ENCODE peak calls at places on chromosomes 6 and 20, in six cellular contexts. Y, K, U, P, W and X are unnamed samples.
A peak's percentile ranks its signal among the peaks of the same experiment; 100 is the strongest.

GRCh38 chr6:109257494-109257893 is 124.8 kb downstream of the CD164 start:
- DNase-seq in W (no peak), K (no peak), U (no peak), Y (no peak), P (no peak), X (no peak)

GRCh38 chr6:113599444-113599843 is 257.7 kb upstream of the MARCKS start:
- DNase-seq in K (peak; percentile 73), P (no peak), W (no peak), U (no peak), Y (no peak), X (no peak)

GRCh38 chr6:80527552-80528052 is 421.1 kb downstream of the BCKDHB start:
- DNase-seq in U (no peak), Y (no peak), K (no peak), P (no peak), W (peak; percentile 19), X (no peak)

GRCh38 chr20:41173161-41173721 is 35.9 kb downstream of the PLCG1 start:
- DNase-seq in U (peak; percentile 79), Y (peak; percentile 89), K (peak; percentile 31), P (peak; percentile 84), W (peak; percentile 73), X (peak; percentile 81)

GRCh38 chr6:106666290-106667021 is 37.1 kb downstream of the QRSL1 start:
- DNase-seq in P (peak; percentile 72), W (no peak), K (no peak), Y (peak; percentile 1), U (no peak), X (no peak)

GRCh38 chr6:71197770-71198169 is 90.8 kb upstream of the OGFRL1 start:
- DNase-seq in W (no peak), Y (no peak), P (no peak), U (peak; percentile 68), K (peak; percentile 90), X (no peak)

GRCh38 chr6:3328145-3328544 is 69.4 kb downstream of the PSMG4 start:
- DNase-seq in U (no peak), W (no peak), K (peak; percentile 80), P (no peak), Y (no peak), X (peak; percentile 97)

GRCh38 chr6:11919771-11920440 is 92.2 kb upstream of the HIVEP1 start:
- DNase-seq in K (no peak), W (no peak), Y (no peak), P (no peak), U (peak; percentile 29), X (peak; percentile 94)

GRCh38 chr6:106609699-106610098 is 19.6 kb downstream of the RTN4IP1 start:
- DNase-seq in U (peak; percentile 32), Y (peak; percentile 32), P (peak; percentile 67), K (no peak), W (peak; percentile 69), X (no peak)

GRCh38 chr6:2970753-2971419 is 481 bp downstream of the SERPINB6 start:
- DNase-seq in Y (peak; percentile 64), P (peak; percentile 77), W (peak; percentile 67), U (peak; percentile 78), K (peak; percentile 42), X (peak; percentile 77)

GRCh38 chr20:48170625-48171024 is 385.3 kb upstream of the SULF2 start:
- DNase-seq in U (no peak), P (no peak), W (no peak), Y (no peak), K (no peak), X (no peak)

GRCh38 chr20:48238326-48238725 is 453.0 kb upstream of the SULF2 start:
- DNase-seq in Y (no peak), U (peak; percentile 80), W (peak; percentile 49), K (peak; percentile 94), P (no peak), X (no peak)

DNA sequence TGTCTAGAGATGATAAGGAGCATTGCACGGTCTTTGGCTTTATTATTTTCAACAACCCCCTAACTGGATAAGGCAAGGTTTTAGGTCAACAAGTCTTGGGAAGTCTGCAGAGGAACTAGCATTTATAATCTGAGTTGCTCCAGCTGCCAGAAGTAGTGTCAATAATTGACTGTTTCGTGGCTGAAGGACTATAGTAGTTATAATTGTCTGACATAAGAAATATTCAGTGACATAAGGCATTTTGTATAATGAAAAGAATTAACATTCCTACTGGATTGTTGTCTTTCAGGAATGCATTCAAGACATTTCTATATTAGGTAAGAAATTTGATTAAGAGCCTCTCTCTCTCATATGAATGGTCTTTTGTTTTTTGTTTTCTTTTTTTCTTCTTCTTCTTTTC is 136.9 kb upstream of the SGK1 start:
- DNase-seq in W (no peak), U (no peak), Y (no peak), P (no peak), K (peak; percentile 75), X (no peak)
- H3K27ac ChIP-seq in W (no peak overlapping the region), U (no peak overlapping the region), Y (no peak overlapping the region), P (no peak overlapping the region), K (no peak overlapping the region), X (no peak overlapping the region)

DNA sequence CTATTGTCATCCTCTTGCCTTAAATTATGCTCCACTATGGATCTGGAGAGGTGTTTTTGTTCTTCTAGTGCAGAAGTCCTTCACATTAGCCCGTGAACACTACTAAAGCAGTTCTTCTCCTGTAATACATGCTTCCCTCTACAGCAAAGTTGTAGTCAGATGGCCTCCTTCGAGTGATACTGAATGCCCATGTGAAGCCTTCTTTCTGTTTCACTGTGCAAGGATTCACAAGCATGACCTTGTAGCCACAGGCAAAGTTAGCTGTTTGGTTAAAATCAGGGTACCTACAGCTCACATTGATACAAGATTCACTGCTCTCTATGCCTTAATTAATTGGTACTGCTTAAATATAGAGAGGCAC is 47.6 kb downstream of the ARHGAP18 start:
- DNase-seq in Y (no peak), U (no peak), P (no peak), K (no peak), W (no peak), X (no peak)
- H3K79me2 ChIP-seq in Y (no peaks in the 10 kb centered on the region), U (peaks cover 97% of the 10 kb centered on the region), P (no peaks in the 10 kb centered on the region), K (peaks cover 84% of the 10 kb centered on the region), W (no peaks in the 10 kb centered on the region), X (no peaks in the 10 kb centered on the region)

DNA sequence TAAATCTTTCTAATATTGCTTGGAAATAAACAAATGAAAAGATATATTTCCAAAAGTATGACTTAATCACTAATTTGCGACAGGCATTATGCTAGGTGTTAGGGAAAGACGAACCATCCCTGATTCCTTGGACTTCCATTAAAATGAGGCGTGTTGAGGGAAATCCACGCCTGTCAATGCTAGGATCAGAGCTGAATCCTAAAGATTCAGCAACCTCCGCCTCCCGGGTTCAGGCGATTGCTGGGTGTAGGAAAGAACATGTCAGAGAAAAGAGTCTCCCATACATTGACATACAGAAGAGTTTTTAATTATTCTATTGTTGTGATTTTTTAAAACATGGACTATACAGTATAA is 16.8 kb upstream of the PRSS16 start:
- DNase-seq in U (no peak), Y (no peak), P (no peak), K (no peak), W (peak; percentile 66), X (no peak)
- H3K27ac ChIP-seq in U (no peak overlapping the region), Y (no peak overlapping the region), P (no peak overlapping the region), K (no peak overlapping the region), W (no peak overlapping the region), X (no peak overlapping the region)

DNA sequence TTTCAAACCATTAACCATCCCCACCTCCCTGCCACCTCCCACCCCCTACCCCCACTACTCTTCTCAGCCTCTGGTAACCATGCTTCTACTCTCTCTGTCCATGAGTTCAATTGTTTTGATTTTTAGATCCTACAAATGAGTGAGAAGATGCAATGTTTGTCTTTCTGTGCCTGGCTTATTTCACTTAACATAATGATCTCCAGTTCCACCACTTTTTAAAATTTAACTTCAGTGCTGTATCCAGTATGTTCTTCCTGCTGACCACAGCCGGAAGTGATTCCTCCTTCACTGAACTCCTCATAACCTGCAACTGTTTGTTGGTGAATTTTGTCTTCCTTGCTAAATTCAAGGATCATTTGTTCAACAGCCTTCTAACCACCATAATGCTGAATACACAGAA is 3.9 kb downstream of the MAP7 start:
- DNase-seq in K (no peak), P (no peak), Y (no peak), W (peak; percentile 10), U (no peak), X (no peak)
- H3K79me2 ChIP-seq in K (no peaks in the 10 kb centered on the region), P (peaks cover 83% of the 10 kb centered on the region), Y (peaks cover 27% of the 10 kb centered on the region), W (peaks cover 31% of the 10 kb centered on the region), U (no peaks in the 10 kb centered on the region), X (peaks cover 9% of the 10 kb centered on the region)

GRCh38 chr20:64069209-64069613 is 6.2 kb downstream of the TCEA2 start:
- DNase-seq in K (no peak), Y (no peak), W (no peak), U (no peak), P (no peak), X (no peak)
- H3K27ac ChIP-seq in K (no peak overlapping the region), Y (no peak overlapping the region), W (no peak overlapping the region), U (no peak overlapping the region), P (no peak overlapping the region), X (no peak overlapping the region)

DNA sequence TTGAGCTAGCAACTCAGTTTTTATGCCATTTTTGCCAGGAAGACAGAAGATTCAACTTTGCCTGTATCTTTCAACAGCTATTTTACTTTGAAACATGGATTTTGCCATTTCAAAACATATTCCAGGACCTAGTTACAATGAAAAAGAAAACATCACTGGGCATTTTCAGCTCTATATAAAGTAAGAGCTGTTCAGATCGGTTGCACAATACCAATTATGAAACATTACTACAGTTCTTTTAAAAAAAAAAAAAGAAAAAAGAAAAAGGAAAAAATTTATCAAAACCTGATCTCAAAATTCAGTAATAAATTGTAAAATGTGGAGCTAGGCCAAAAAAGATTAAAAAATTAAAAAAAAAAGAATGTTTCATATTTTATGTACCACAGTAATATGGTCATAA is 15.6 kb downstream of the BCLAF1 start:
- DNase-seq in U (peak; percentile 39), P (no peak), K (no peak), W (no peak), Y (no peak), X (no peak)
- H3K79me2 ChIP-seq in U (peaks cover 98% of the 10 kb centered on the region), P (peaks cover 91% of the 10 kb centered on the region), K (peaks cover 85% of the 10 kb centered on the region), W (peaks cover 8% of the 10 kb centered on the region), Y (peaks cover 89% of the 10 kb centered on the region), X (no peaks in the 10 kb centered on the region)